ENCODE peak calls at places on chromosome 15, in eight cellular contexts. I is H9, V is upper lobe of right lung, R is IMR-90, B is heart left ventricle, K is fibroblast of pulmonary artery, W is natural killer cell, U is vagina. Q is an unnamed sample.

GRCh38 chr15:58438111-58438510 is 6.3 kb downstream of the LIPC start:
- DNase-seq in R (no peak), B (no peak), U (no peak), I (no peak), V (no peak), W (no peak), K (no peak), Q (no peak)

GRCh38 chr15:48147358-48147757 is 26.6 kb downstream of the SLC24A5 start:
- DNase-seq in W (no peak), U (no peak), B (no peak), K (no peak), V (no peak), R (peak; percentile 11), I (no peak), Q (no peak)

GRCh38 chr15:78808550-78808949 is 2.7 kb downstream of the ADAMTS7 start:
- DNase-seq in I (peak; percentile 70), R (peak; percentile 34), K (peak; percentile 59), W (no peak), U (no peak), V (no peak), B (peak; percentile 76), Q (no peak)

GRCh38 chr15:55741592-55742497 is 1.1 kb downstream of the PRTG start:
- DNase-seq in W (no peak), I (peak; percentile 60), U (no peak), V (peak; percentile 67), R (no peak), B (peak; percentile 43), K (no peak), Q (no peak)

GRCh38 chr15:68318008-68318835 is 40.7 kb downstream of the FEM1B start:
- DNase-seq in I (no peak), U (no peak), R (no peak), W (no peak), V (peak; percentile 46), K (no peak), B (no peak), Q (no peak)

GRCh38 chr15:51647128-51647562 is 24.6 kb upstream of the DMXL2 start:
- DNase-seq in W (no peak), R (peak; percentile 43), U (no peak), V (no peak), B (peak; percentile 63), K (peak; percentile 64), I (no peak), Q (no peak)

GRCh38 chr15:51390239-51390931 is 48.9 kb downstream of the GLDN start:
- DNase-seq in V (no peak), B (no peak), R (no peak), W (no peak), I (no peak), U (no peak), K (no peak), Q (no peak)

GRCh38 chr15:92463826-92464225 is 70.1 kb downstream of the ST8SIA2 start:
- DNase-seq in R (no peak), B (no peak), I (no peak), U (no peak), K (no peak), V (no peak), W (no peak), Q (no peak)

GRCh38 chr15:70101459-70102113 is 3.9 kb upstream of the TLE3 start:
- DNase-seq in K (peak; percentile 98), B (peak; percentile 76), V (no peak), W (no peak), R (peak; percentile 86), I (peak; percentile 77), U (no peak), Q (no peak)

GRCh38 chr15:55827204-55827603 is 84.3 kb upstream of the PRTG start:
- DNase-seq in U (no peak), W (no peak), B (no peak), I (no peak), R (peak; percentile 66), K (no peak), V (no peak), Q (no peak)

GRCh38 chr15:62900071-62900812 is 142.3 kb upstream of the TPM1 start:
- DNase-seq in I (no peak), R (no peak), W (no peak), V (no peak), B (no peak), U (no peak), K (no peak), Q (no peak)

GRCh38 chr15:57329582-57330367 is 46.5 kb upstream of the CGNL1 start:
- DNase-seq in W (no peak), V (no peak), B (no peak), K (no peak), U (no peak), R (no peak), I (no peak), Q (no peak)

GRCh38 chr15:59862191-59863155 is 141.6 kb upstream of the FOXB1 start:
- DNase-seq in V (no peak), B (no peak), R (no peak), W (no peak), I (no peak), K (no peak), U (no peak), Q (no peak)

GRCh38 chr15:99108993-99109392 is 4.1 kb downstream of the SYNM start:
- DNase-seq in W (no peak), U (no peak), R (no peak), I (no peak), B (no peak), K (no peak), V (peak; percentile 43), Q (no peak)

GRCh38 chr15:47431501-47431900 is 285.8 kb upstream of the SEMA6D start:
- DNase-seq in V (no peak), R (peak; percentile 97), K (peak; percentile 77), B (no peak), I (no peak), W (no peak), U (no peak), Q (no peak)

GRCh38 chr15:65603134-65603533 is 7.8 kb downstream of the INTS14 start:
- DNase-seq in K (no peak), B (no peak), V (no peak), W (no peak), I (no peak), U (no peak), R (no peak), Q (no peak)

GRCh38 chr15:68298882-68299381 is 21.4 kb downstream of the FEM1B start:
- DNase-seq in I (no peak), V (no peak), B (no peak), K (no peak), W (no peak), R (no peak), U (peak; percentile 79), Q (no peak)

GRCh38 chr15:35690698-35691116 is 144.7 kb upstream of the DPH6 start:
- DNase-seq in R (peak; percentile 82), U (no peak), I (no peak), V (no peak), K (peak; percentile 99), B (peak; percentile 30), W (no peak), Q (no peak)

GRCh38 chr15:69805248-69805953 is 292.3 kb downstream of the TLE3 start:
- DNase-seq in R (no peak), V (no peak), W (no peak), K (no peak), B (no peak), I (no peak), U (no peak), Q (no peak)

GRCh38 chr15:31295660-31296059 is 31.0 kb upstream of the KLF13 start:
- DNase-seq in B (no peak), I (no peak), W (peak; percentile 3), K (no peak), U (no peak), V (peak; percentile 17), R (no peak), Q (no peak)

GRCh38 chr15:43206054-43206453 is 14.8 kb downstream of the EPB42 start:
- DNase-seq in U (no peak), I (no peak), B (no peak), R (no peak), V (no peak), K (no peak), W (no peak), Q (no peak)

GRCh38 chr15:101198820-101199219 is 53.0 kb downstream of the CHSY1 start:
- DNase-seq in W (no peak), U (no peak), V (no peak), K (no peak), B (no peak), I (no peak), R (peak; percentile 48), Q (no peak)

GRCh38 chr15:41955807-41956525 is 16.4 kb downstream of the EHD4 start:
- DNase-seq in W (no peak), I (peak; percentile 52), B (peak; percentile 52), V (no peak), R (no peak), K (no peak), U (no peak), Q (no peak)
- TF ChIP-seq CTCF in W (no peak), I (no peak), B (no peak), V (no peak), R (no peak), K (no peak), U (no peak), Q (no peak)

GRCh38 chr15:52803543-52804306 is 13.6 kb upstream of the ONECUT1 start:
- DNase-seq in R (no peak), K (no peak), V (no peak), B (no peak), W (no peak), I (no peak), U (no peak), Q (no peak)
- TF ChIP-seq CTCF in R (no peak), K (no peak), V (no peak), B (no peak), W (no peak), I (peak; percentile 12), U (no peak), Q (no peak)

DNA sequence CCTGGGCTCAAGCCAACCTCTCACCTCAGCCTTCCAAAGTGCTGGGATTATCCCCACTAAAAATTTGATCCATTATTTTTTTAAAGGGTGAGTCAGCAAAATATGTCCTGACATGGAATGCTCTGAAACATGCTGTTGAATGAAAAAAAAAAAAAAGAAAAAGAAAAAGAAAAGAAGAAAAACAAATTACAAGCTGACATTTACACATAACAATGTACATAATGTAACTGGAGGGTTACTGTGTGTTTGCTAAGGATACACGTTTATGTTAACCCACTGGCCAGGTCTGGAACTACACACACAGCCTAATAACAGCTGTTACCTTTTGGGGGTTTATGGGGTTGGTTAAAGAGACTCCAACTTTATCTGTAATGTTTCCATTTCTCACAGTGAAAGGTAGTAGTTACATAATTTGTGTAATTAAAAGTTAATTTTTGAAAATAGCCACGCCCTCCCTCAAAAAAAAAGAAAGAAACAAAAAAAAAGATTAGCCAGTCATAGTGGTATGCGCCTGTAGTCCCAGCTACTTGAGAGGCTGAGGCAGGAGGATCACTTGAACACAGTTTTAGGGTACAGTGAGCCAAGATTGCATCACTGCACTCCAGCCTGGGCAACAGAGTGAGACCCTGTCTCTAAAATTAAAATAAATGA is 3.1 kb upstream of the MESP2 start:
- DNase-seq in R (peak; percentile 65), U (no peak), I (no peak), W (no peak), V (no peak), B (no peak), K (peak; percentile 31), Q (no peak)
- TF ChIP-seq CTCF in R (no peak), U (no peak), I (peak; percentile 49), W (no peak), V (peak; percentile 21), B (no peak), K (peak; percentile 42), Q (no peak)

DNA sequence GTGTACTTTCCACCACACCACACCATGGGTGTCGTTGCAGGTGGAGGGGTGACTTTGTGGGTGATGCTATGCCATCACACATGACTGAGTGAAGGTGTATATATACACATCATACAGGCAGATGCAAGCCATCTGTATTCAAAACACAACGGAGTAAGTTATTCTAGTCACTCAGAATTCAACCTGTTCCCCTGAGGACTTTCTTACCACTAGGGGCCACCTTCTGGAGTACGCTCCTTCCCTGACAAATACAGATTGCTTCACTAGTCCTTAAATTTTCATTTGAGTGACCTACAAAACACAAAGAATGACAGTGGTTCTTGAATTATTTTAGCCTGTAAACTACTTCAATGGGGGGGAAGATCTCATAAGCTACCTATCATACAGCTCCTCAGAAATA is 52.8 kb upstream of the NTRK3 start:
- DNase-seq in W (no peak), R (no peak), I (no peak), B (no peak), K (no peak), V (no peak), U (no peak), Q (no peak)
- TF ChIP-seq CTCF in W (no peak), R (no peak), I (peak; percentile 60), B (no peak), K (no peak), V (no peak), U (no peak), Q (no peak)

Q was measured in CD4-positive, alpha-beta T cell.